ENCODE peak calls at places on chromosomes 5 and 9, in nine cellular contexts. V is lung, H is HFF-Myc, F is cardiac fibroblast, D is heart right ventricle, L is AG04449, W is GM23248, S is left ventricle myocardium inferior, C is NT2/D1. E is an unnamed sample.

GRCh38 chr9:87387351-87388055 is 110.2 kb upstream of the DAPK1 start:
- DNase-seq in V (no peak), H (no peak), F (peak), D (no peak), L (no peak), W (peak), S (no peak), C (no peak), E (no peak)

GRCh38 chr5:118531276-118531675 is 457.1 kb downstream of the DTWD2 start:
- DNase-seq in V (no peak), H (no peak), F (no peak), D (no peak), L (no peak), W (no peak), S (no peak), C (no peak), E (no peak)

GRCh38 chr9:137099231-137099630 is 12.4 kb downstream of the MAN1B1 start:
- DNase-seq in V (no peak), H (no peak), F (no peak), D (no peak), L (no peak), W (no peak), S (no peak), C (no peak), E (no peak)

GRCh38 chr9:82127993-82128710 is 139.6 kb downstream of the SPATA31D1 start:
- DNase-seq in V (no peak), H (no peak), F (no peak), D (no peak), L (no peak), W (no peak), S (no peak), C (no peak), E (no peak)

GRCh38 chr5:10513501-10514442 is 50.1 kb upstream of the ANKRD33B start:
- DNase-seq in V (no peak), H (peak), F (peak), D (no peak), L (peak), W (peak), S (no peak), C (peak), E (no peak)

GRCh38 chr5:30000231-30000630 is 1193.3 kb upstream of the CDH6 start:
- DNase-seq in V (no peak), H (no peak), F (no peak), D (no peak), L (no peak), W (no peak), S (no peak), C (no peak), E (no peak)

GRCh38 chr9:107174441-107174840 is 108.6 kb upstream of the RAD23B start:
- DNase-seq in V (no peak), H (no peak), F (peak), D (no peak), L (peak), W (peak), S (no peak), C (no peak), E (no peak)

GRCh38 chr5:8943301-8943700 is 602.6 kb downstream of the SEMA5A start:
- DNase-seq in V (no peak), H (no peak), F (peak), D (no peak), L (no peak), W (no peak), S (no peak), C (no peak), E (no peak)

GRCh38 chr5:137880313-137880712 is 8.9 kb upstream of the PKD2L2 start:
- DNase-seq in V (no peak), H (no peak), F (peak), D (peak), L (no peak), W (no peak), S (no peak), C (no peak), E (no peak)

GRCh38 chr5:121189569-121190305 is 661.9 kb upstream of the FTMT start:
- DNase-seq in V (no peak), H (no peak), F (peak), D (no peak), L (peak), W (peak), S (no peak), C (no peak), E (no peak)

GRCh38 chr5:106827061-106827460 is 843.7 kb downstream of the EFNA5 start:
- DNase-seq in V (no peak), H (no peak), F (peak), D (no peak), L (peak), W (peak), S (no peak), C (no peak), E (no peak)

GRCh38 chr5:41109186-41109585 is 38.0 kb upstream of the MROH2B start:
- DNase-seq in V (no peak), H (no peak), F (peak), D (no peak), L (no peak), W (no peak), S (no peak), C (no peak), E (no peak)

GRCh38 chr9:111375817-111376564 is 46.0 kb upstream of the OR2K2 start:
- DNase-seq in V (no peak), H (no peak), F (peak), D (no peak), L (no peak), W (peak), S (no peak), C (no peak), E (no peak)

DNA sequence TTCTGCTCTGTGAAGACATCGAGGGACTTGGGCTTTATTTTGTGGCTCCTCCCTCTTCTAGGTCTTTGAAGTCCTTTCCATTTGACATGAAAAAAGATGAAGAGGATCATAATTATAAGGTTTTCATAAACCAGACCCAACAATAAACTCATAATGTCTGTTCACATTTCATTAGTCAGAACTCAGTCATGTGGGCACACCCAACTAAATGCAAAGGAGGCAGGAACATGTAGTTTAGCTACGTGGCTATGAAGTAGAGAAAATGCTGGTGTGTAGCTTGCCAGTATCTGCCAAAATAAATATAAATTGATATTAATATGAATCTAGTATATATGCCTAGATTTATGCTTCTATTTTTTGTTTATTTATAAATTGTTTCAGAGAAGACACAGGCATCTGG is 394.0 kb upstream of the C9orf72 start:
- DNase-seq in V (no peak), H (no peak), F (no peak), D (no peak), L (no peak), W (no peak), S (no peak), C (no peak), E (no peak)
- H3K4me3 ChIP-seq in V (no peak), H (no peak), F (no peak), D (no peak), L (no peak), W (no peak), S (no peak), C (no peak), E (no peak)

DNA sequence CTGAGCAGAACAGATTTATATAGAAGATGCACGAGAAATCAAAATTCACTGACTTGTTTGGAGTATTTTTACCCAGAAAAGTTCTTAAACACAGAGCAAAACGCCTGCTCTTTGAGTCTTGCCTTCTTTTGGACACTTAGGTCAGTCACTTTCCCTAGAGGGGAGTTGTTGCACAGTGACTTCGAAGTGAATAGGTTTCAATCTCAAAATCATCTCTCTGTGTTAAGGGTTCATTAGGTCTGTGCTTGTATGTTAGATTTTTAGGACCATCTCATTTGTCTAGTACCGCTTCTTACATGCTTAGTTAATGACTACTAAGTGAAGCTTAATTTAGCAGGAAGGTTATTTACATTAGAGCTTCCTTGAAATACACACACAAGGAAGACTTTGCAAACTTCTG is 1.8 kb downstream of the ALDH1A1 start:
- DNase-seq in V (no peak), H (no peak), F (no peak), D (no peak), L (no peak), W (no peak), S (no peak), C (no peak), E (no peak)
- H3K4me3 ChIP-seq in V (no peak), H (peak), F (no peak), D (peak), L (no peak), W (no peak), S (peak), C (no peak), E (no peak)

GRCh38 chr9:134379774-134380431 is 53.6 kb downstream of the RXRA start:
- DNase-seq in V (no peak), H (no peak), F (no peak), D (no peak), L (no peak), W (no peak), S (no peak), C (no peak), E (no peak)
- H3K4me3 ChIP-seq in V (no peak), H (no peak), F (no peak), D (no peak), L (no peak), W (no peak), S (no peak), C (no peak), E (no peak)

GRCh38 chr9:126626117-126627022 is 12.6 kb downstream of the LMX1B start:
- DNase-seq in V (no peak), H (no peak), F (no peak), D (no peak), L (no peak), W (no peak), S (no peak), C (no peak), E (no peak)
- H3K4me3 ChIP-seq in V (peak), H (no peak), F (no peak), D (peak), L (no peak), W (no peak), S (peak), C (peak), E (peak)

GRCh38 chr9:22381170-22381569 is 65.5 kb upstream of the DMRTA1 start:
- DNase-seq in V (no peak), H (no peak), F (no peak), D (no peak), L (no peak), W (no peak), S (no peak), C (no peak), E (no peak)
- H3K4me3 ChIP-seq in V (no peak), H (no peak), F (no peak), D (no peak), L (no peak), W (no peak), S (no peak), C (no peak), E (no peak)